ENCODE peak calls at places on chromosomes 6 and 20, in ten cellular contexts. K is psoas muscle, W is lower lobe of right lung, S is tibial artery, T is K562, L is prostate gland, O is GM23248, D is aorta, J is uterus, I is right cardiac atrium. N is an unnamed sample.

GRCh38 chr6:17347012-17347411 is 46.4 kb upstream of the CAP2 start:
- DNase-seq in K (no peak), W (no peak), S (no peak), T (no peak), L (no peak), O (no peak), D (no peak), J (no peak), I (no peak), N (no peak)

GRCh38 chr20:19249515-19249914 is 37.1 kb downstream of the SLC24A3 start:
- DNase-seq in K (no peak), W (no peak), S (no peak), T (no peak), L (no peak), O (peak; percentile 20), D (no peak), J (no peak), I (no peak), N (no peak)

GRCh38 chr6:150251566-150252186 is 108.8 kb downstream of the PPP1R14C start:
- DNase-seq in K (peak; percentile 69), W (no peak), S (no peak), T (no peak), L (no peak), O (no peak), D (no peak), J (no peak), I (no peak), N (no peak)

GRCh38 chr6:148947621-148948444 is 201.0 kb downstream of the UST start:
- DNase-seq in K (peak; percentile 83), W (peak; percentile 79), S (peak; percentile 89), T (peak; percentile 71), L (peak; percentile 84), O (peak; percentile 81), D (peak; percentile 88), J (peak; percentile 84), I (peak; percentile 86), N (peak; percentile 90)

GRCh38 chr20:7207186-7207585 is 439.7 kb downstream of the BMP2 start:
- DNase-seq in K (no peak), W (no peak), S (no peak), T (no peak), L (no peak), O (no peak), D (no peak), J (no peak), I (no peak), N (no peak)

GRCh38 chr6:53287336-53288225 is 61.2 kb downstream of the ELOVL5 start:
- DNase-seq in K (peak; percentile 62), W (no peak), S (no peak), T (no peak), L (no peak), O (no peak), D (no peak), J (no peak), I (peak; percentile 66), N (no peak)

GRCh38 chr20:31606928-31607639 is 2.0 kb downstream of the ID1 start:
- DNase-seq in K (no peak), W (peak; percentile 65), S (no peak), T (peak; percentile 80), L (peak; percentile 28), O (peak; percentile 95), D (no peak), J (no peak), I (peak; percentile 71), N (peak; percentile 73)

GRCh38 chr20:57124800-57125399 is 141.5 kb downstream of the BMP7 start:
- DNase-seq in K (no peak), W (no peak), S (no peak), T (no peak), L (no peak), O (no peak), D (no peak), J (no peak), I (no peak), N (no peak)

GRCh38 chr6:67683960-67684359 is 951.1 kb upstream of the ADGRB3 start:
- DNase-seq in K (no peak), W (no peak), S (no peak), T (no peak), L (no peak), O (no peak), D (no peak), J (no peak), I (no peak), N (no peak)

GRCh38 chr6:20882014-20882413 is 347.8 kb downstream of the CDKAL1 start:
- DNase-seq in K (no peak), W (no peak), S (no peak), T (no peak), L (no peak), O (no peak), D (no peak), J (no peak), I (no peak), N (no peak)

GRCh38 chr20:45372646-45373352 is 5.3 kb downstream of the TP53TG5 start:
- DNase-seq in K (peak; percentile 74), W (peak; percentile 68), S (peak; percentile 92), T (no peak), L (no peak), O (peak; percentile 72), D (peak; percentile 84), J (peak; percentile 50), I (peak; percentile 86), N (no peak)

GRCh38 chr6:118704911-118705310 is 53.5 kb upstream of the CEP85L start:
- DNase-seq in K (no peak), W (no peak), S (no peak), T (no peak), L (no peak), O (peak; percentile 29), D (no peak), J (no peak), I (no peak), N (no peak)

GRCh38 chr20:14709439-14709838 is 372.0 kb upstream of the FLRT3 start:
- DNase-seq in K (no peak), W (no peak), S (no peak), T (no peak), L (no peak), O (no peak), D (no peak), J (no peak), I (no peak), N (no peak)

DNA sequence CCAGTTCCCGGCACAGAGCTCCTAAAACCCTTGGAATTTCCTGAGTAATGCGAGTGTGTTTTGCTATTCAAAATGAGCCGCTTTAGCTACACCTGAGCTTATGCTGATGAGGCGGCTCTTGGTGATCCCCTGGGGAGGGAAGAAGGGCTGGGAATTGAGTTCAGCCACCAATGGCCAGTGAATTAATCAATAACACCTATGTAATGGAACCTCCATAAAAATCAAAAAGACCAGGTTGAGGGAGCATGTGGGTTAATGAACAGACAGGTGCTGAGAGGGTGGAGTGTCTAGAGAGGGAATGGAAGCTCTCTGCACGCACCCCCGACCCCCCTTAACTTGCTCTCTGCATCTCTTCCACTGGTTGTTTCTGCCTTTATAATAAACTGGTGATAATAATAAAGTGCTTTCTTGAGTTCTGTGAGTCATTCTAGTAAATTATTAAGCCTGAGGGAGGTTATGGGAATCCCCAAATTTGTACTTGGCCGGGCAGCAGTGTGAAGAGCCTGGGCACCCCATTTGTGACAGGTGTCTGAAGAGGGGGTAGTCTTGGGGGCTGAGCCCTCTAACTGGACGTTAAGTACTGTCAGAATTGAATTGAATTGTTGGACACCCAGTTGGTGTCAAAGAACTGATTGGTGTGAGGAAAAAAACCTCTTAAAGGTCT is 24.7 kb upstream of the SERPINB1 start:
- DNase-seq in K (no peak), W (no peak), S (no peak), T (no peak), L (no peak), O (no peak), D (no peak), J (no peak), I (no peak), N (no peak)
- H3K4me3 ChIP-seq in K (peak overlapping the region; percentile 30), W (peak overlapping the region; percentile 12), S (no peak overlapping the region), T (no peak overlapping the region), L (no peak overlapping the region), O (peak overlapping the region; percentile 46), D (no peak overlapping the region), J (no peak overlapping the region), I (no peak overlapping the region), N (no peak overlapping the region)

GRCh38 chr6:75204959-75205775 is 686 bp downstream of the COL12A1 start:
- DNase-seq in K (peak; percentile 65), W (peak; percentile 67), S (peak; percentile 72), T (no peak), L (no peak), O (peak; percentile 90), D (peak; percentile 70), J (peak; percentile 73), I (peak; percentile 62), N (no peak)

GRCh38 chr6:75203721-75204120 is 2.1 kb downstream of the COL12A1 start:
- DNase-seq in K (no peak), W (no peak), S (no peak), T (no peak), L (no peak), O (peak; percentile 69), D (no peak), J (peak; percentile 34), I (no peak), N (no peak)

GRCh38 chr6:75205776-75206334 is at the start of gene COL12A1:
- DNase-seq in K (peak; percentile 97), W (peak; percentile 93), S (peak; percentile 96), T (no peak), L (peak; percentile 83), O (peak; percentile 99), D (peak; percentile 96), J (peak; percentile 99), I (peak; percentile 94), N (peak; percentile 62)

GRCh38 chr6:75202676-75203131 is 3.1 kb downstream of the COL12A1 start:
- DNase-seq in K (no peak), W (no peak), S (no peak), T (no peak), L (no peak), O (peak; percentile 52), D (no peak), J (peak; percentile 28), I (no peak), N (no peak)

GRCh38 chr6:75204222-75204958 is 1.5 kb downstream of the COL12A1 start:
- DNase-seq in K (peak; percentile 80), W (peak; percentile 65), S (peak; percentile 92), T (peak; percentile 26), L (peak; percentile 49), O (peak; percentile 97), D (peak; percentile 87), J (peak; percentile 86), I (peak; percentile 85), N (peak; percentile 69)
- H3K9me3 ChIP-seq in K (no peaks in the 10 kb centered on the region), W (no peaks in the 10 kb centered on the region), S (no peaks in the 10 kb centered on the region), T (no peaks in the 10 kb centered on the region), L (no peaks in the 10 kb centered on the region), O (no peaks in the 10 kb centered on the region), D (no peaks in the 10 kb centered on the region), J (no peaks in the 10 kb centered on the region), I (no peaks in the 10 kb centered on the region), N (no peaks in the 10 kb centered on the region)

GRCh38 chr6:156774872-156775405 is 2.2 kb upstream of the ARID1B start:
- DNase-seq in K (no peak), W (no peak), S (no peak), T (no peak), L (peak; percentile 15), O (peak; percentile 60), D (no peak), J (no peak), I (no peak), N (peak; percentile 89)
- H3K4me3 ChIP-seq in K (peak overlapping the region; percentile 35), W (no peak overlapping the region), S (peak overlapping the region; percentile 18), T (no peak overlapping the region), L (no peak overlapping the region), O (peak overlapping the region; percentile 87), D (peak overlapping the region; percentile 43), J (no peak overlapping the region), I (no peak overlapping the region), N (no peak overlapping the region)

DNA sequence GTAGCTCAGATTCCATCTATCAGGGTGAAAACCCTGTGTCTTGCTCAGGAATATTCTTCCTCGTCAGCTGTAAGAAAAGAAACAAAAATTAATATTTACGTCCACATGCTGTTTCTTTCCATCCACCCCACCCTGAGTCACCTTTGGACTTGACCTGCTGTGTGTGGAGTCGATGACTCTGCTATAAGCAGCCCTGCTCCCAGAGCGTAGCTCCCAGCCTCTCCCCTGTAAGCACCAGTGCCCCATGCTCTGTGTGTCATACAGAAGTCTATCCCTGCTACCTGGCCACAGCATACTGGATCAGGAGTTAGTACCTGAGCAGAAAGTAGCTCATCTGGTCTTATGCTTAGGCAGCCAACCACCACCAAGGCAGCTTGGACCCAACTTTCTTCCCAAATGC is 223.6 kb downstream of the SOD2 start:
- DNase-seq in K (no peak), W (no peak), S (no peak), T (no peak), L (no peak), O (no peak), D (no peak), J (no peak), I (no peak), N (no peak)
- H3K9me3 ChIP-seq in K (no peaks in the 10 kb centered on the region), W (no peaks in the 10 kb centered on the region), S (no peaks in the 10 kb centered on the region), T (no peaks in the 10 kb centered on the region), L (no peaks in the 10 kb centered on the region), O (no peaks in the 10 kb centered on the region), D (no peaks in the 10 kb centered on the region), J (no peaks in the 10 kb centered on the region), I (no peaks in the 10 kb centered on the region), N (no peaks in the 10 kb centered on the region)

N was measured in HAP-1.